ENCODE peak calls at places on chromosomes 4 and X, in seven cellular contexts. G is Right ventricle myocardium superior; S is hypothalamus; O is activated CD4-positive, alpha-beta T cell treated with anti-CD3 and anti-CD28 coated beads, Interleukin-2, amount 10 ng/mL, durations not matched to agents 7 days and 5 days; C is SHP77; P is choroid plexus epithelial cell; F is tibial artery. Q is an unnamed sample.

GRCh38 chrX:153709726-153710674 is 14.2 kb downstream of the BCAP31 start:
- DNase-seq in G (no peak), S (no peak), C (no peak), P (no peak), O (no peak), F (no peak), Q (no peak)

GRCh38 chrX:46444011-46444410 is 101.2 kb downstream of the ZNF674 start:
- DNase-seq in G (no peak), C (no peak), S (no peak), P (peak), F (no peak), O (no peak), Q (peak)

GRCh38 chrX:53321216-53321942 is 40.0 kb upstream of the IQSEC2 start:
- DNase-seq in S (no peak), C (no peak), G (no peak), P (no peak), O (no peak), F (no peak), Q (no peak)

GRCh38 chrX:38717871-38718270 is 83.4 kb upstream of the MID1IP1 start:
- DNase-seq in C (no peak), G (no peak), O (peak), P (peak), S (no peak), F (no peak), Q (peak)

GRCh38 chrX:131861088-131861787 is 161.9 kb upstream of the STK26 start:
- DNase-seq in O (no peak), G (no peak), F (no peak), S (no peak), C (no peak), P (no peak), Q (no peak)

GRCh38 chr4:143711543-143712159 is 11.2 kb upstream of the FREM3 start:
- DNase-seq in P (no peak), C (no peak), S (no peak), O (no peak), G (no peak), F (no peak), Q (no peak)

GRCh38 chr4:118904418-118904817 is 15.8 kb downstream of the SYNPO2 start:
- DNase-seq in F (no peak), C (no peak), P (no peak), O (no peak), G (no peak), S (no peak), Q (no peak)

GRCh38 chrX:80808854-80809493 is 703 bp downstream of the BRWD3 start:
- DNase-seq in O (peak), F (peak), G (no peak), C (no peak), P (peak), S (peak), Q (no peak)

GRCh38 chr4:77636902-77637301 is 31.3 kb downstream of the CXCL13 start:
- DNase-seq in F (no peak), C (peak), S (no peak), P (peak), G (no peak), O (no peak), Q (peak)

GRCh38 chrX:67524950-67525691 is 18.7 kb upstream of the AR start:
- DNase-seq in F (no peak), C (no peak), S (no peak), P (no peak), G (no peak), O (no peak), Q (no peak)

GRCh38 chr4:164177753-164178152 is 576.2 kb upstream of the SMIM31 start:
- DNase-seq in P (no peak), S (no peak), C (no peak), F (no peak), O (no peak), G (no peak), Q (no peak)

GRCh38 chr4:184476660-184477059 is 2.3 kb upstream of the IRF2 start:
- DNase-seq in P (no peak), F (no peak), G (no peak), C (no peak), O (peak), S (no peak), Q (no peak)

GRCh38 chrX:81238166-81238565 is 36.3 kb downstream of the SH3BGRL start:
- DNase-seq in O (no peak), C (no peak), S (no peak), G (no peak), P (no peak), F (no peak), Q (no peak)

GRCh38 chrX:129649268-129650182 is 5.2 kb downstream of the APLN start:
- DNase-seq in O (no peak), P (no peak), S (no peak), G (no peak), C (no peak), F (no peak), Q (peak)

GRCh38 chr4:54109226-54110018 is 9.5 kb downstream of the GSX2 start:
- DNase-seq in O (no peak), C (no peak), G (no peak), P (no peak), S (no peak), F (no peak), Q (no peak)

GRCh38 chr4:147799986-147800555 is 68.2 kb downstream of the ARHGAP10 start:
- DNase-seq in S (no peak), C (no peak), O (peak), F (no peak), P (peak), G (no peak), Q (peak)

GRCh38 chr4:145954924-145955339 is 16.3 kb upstream of the ZNF827 start:
- DNase-seq in O (no peak), S (no peak), F (no peak), P (peak), G (no peak), C (no peak), Q (peak)

GRCh38 chrX:129786210-129786651 is 6.5 kb downstream of the SASH3 start:
- DNase-seq in G (no peak), O (no peak), S (no peak), C (no peak), P (no peak), F (no peak), Q (no peak)

GRCh38 chr4:161577604-161578301 is 586.0 kb downstream of the FSTL5 start:
- DNase-seq in G (no peak), S (no peak), F (no peak), P (peak), O (no peak), C (no peak), Q (no peak)

Q was measured in brain microvascular endothelial cell.